ENCODE peak calls at places on chromosomes 7 and 10, in six cellular contexts. X, W, B, Y, T and D are unnamed samples.

GRCh38 chr7:17406756-17407155 is 108.3 kb downstream of the AHR start:
- DNase-seq in T (no peak), X (peak), B (no peak), Y (no peak), W (no peak), D (no peak)

GRCh38 chr7:45237788-45238461 is 80.3 kb downstream of the RAMP3 start:
- DNase-seq in W (no peak), Y (no peak), B (no peak), X (peak), T (no peak), D (no peak)

GRCh38 chr7:1059200-1060091 is 15.1 kb downstream of the GPR146 start:
- DNase-seq in X (no peak), W (peak), B (peak), T (peak), Y (peak), D (peak)

GRCh38 chr7:44194069-44194468 is 4.8 kb upstream of the GCK start:
- DNase-seq in T (no peak), W (no peak), X (no peak), B (no peak), Y (no peak), D (no peak)

GRCh38 chr10:132407846-132408278 is 10.9 kb downstream of the PWWP2B start:
- DNase-seq in X (peak), Y (peak), T (peak), W (peak), B (peak), D (no peak)

GRCh38 chr10:1114355-1115261 is 58.4 kb downstream of the WDR37 start:
- DNase-seq in T (no peak), W (no peak), B (no peak), X (peak), Y (no peak), D (no peak)

GRCh38 chr10:7260412-7260900 is 150.4 kb downstream of the SFMBT2 start:
- DNase-seq in B (no peak), T (no peak), Y (peak), W (peak), X (peak), D (no peak)

GRCh38 chr7:106566174-106566573 is 94.8 kb downstream of the CCDC71L start:
- DNase-seq in T (no peak), B (no peak), X (no peak), W (no peak), Y (no peak), D (no peak)

GRCh38 chr7:143193880-143194279 is 10.7 kb downstream of the TAS2R39 start:
- DNase-seq in Y (no peak), W (no peak), B (no peak), T (no peak), X (no peak), D (no peak)

GRCh38 chr10:71216751-71217265 is 4.4 kb downstream of the UNC5B start:
- DNase-seq in W (no peak), T (peak), X (peak), Y (no peak), B (peak), D (no peak)

GRCh38 chr10:73828166-73828565 is 16.8 kb upstream of the NDST2 start:
- DNase-seq in B (no peak), X (no peak), W (no peak), T (no peak), Y (no peak), D (no peak)

GRCh38 chr7:143811-144453 is 48.4 kb upstream of the FAM20C start:
- DNase-seq in X (no peak), Y (no peak), T (no peak), B (peak), W (no peak), D (no peak)

GRCh38 chr7:45457591-45457990 is 116.6 kb upstream of the ADCY1 start:
- DNase-seq in W (no peak), T (no peak), X (no peak), Y (no peak), B (no peak), D (no peak)

GRCh38 chr10:12579954-12580858 is 230.9 kb downstream of the CAMK1D start:
- DNase-seq in X (no peak), B (no peak), T (no peak), W (no peak), Y (no peak), D (no peak)

GRCh38 chr10:132175401-132175800 is 11.3 kb upstream of the DPYSL4 start:
- DNase-seq in B (no peak), Y (no peak), T (peak), W (no peak), X (no peak), D (peak)

GRCh38 chr7:134875867-134876266 is 96.4 kb downstream of the CALD1 start:
- DNase-seq in Y (no peak), W (no peak), B (no peak), T (no peak), X (no peak), D (no peak)

GRCh38 chr7:56079450-56080185 is 13.1 kb downstream of the PHKG1 start:
- DNase-seq in B (peak), W (peak), Y (peak), X (peak), T (peak), D (peak)

GRCh38 chr7:29598607-29599006 is 35.0 kb downstream of the PRR15 start:
- DNase-seq in X (no peak), W (peak), Y (no peak), B (no peak), T (no peak), D (no peak)

GRCh38 chr7:119720541-119720940 is 552.4 kb upstream of the KCND2 start:
- DNase-seq in Y (no peak), X (no peak), B (no peak), W (no peak), T (no peak), D (no peak)

GRCh38 chr10:97676770-97677581 is 10.1 kb downstream of the AVPI1 start:
- DNase-seq in T (peak), B (no peak), Y (peak), W (peak), X (no peak), D (peak)

GRCh38 chr7:31100870-31101269 is 48.8 kb downstream of the ADCYAP1R1 start:
- DNase-seq in W (no peak), B (no peak), X (peak), Y (no peak), T (peak), D (no peak)

GRCh38 chr7:98483964-98484545 is 83.2 kb upstream of the BAIAP2L1 start:
- DNase-seq in X (no peak), T (peak), Y (no peak), B (no peak), W (no peak), D (peak)

GRCh38 chr10:61899997-61900828 is 1.3 kb upstream of the ARID5B start:
- DNase-seq in T (peak), W (peak), Y (peak), X (peak), B (no peak), D (peak)

GRCh38 chr10:11611248-11612003 is at the start of gene USP6NL:
- DNase-seq in Y (peak), B (peak), T (peak), X (peak), W (peak), D (peak)

GRCh38 chr7:131502810-131503545 is 53.5 kb downstream of the PODXL start:
- DNase-seq in Y (no peak), T (no peak), B (no peak), W (no peak), X (peak), D (no peak)

GRCh38 chr10:61899045-61899444 is 2.5 kb upstream of the ARID5B start:
- DNase-seq in X (no peak), Y (no peak), W (no peak), T (no peak), B (no peak), D (no peak)

GRCh38 chr10:5935628-5936027 is 41.7 kb downstream of the IL15RA start:
- DNase-seq in X (no peak), B (no peak), W (no peak), Y (no peak), T (no peak), D (no peak)

GRCh38 chr10:121598261-121599249 is at the start of gene FGFR2:
- DNase-seq in X (peak), W (peak), B (peak), Y (peak), T (no peak), D (peak)

GRCh38 chr7:71828361-71828760 is 583.8 kb downstream of the CALN1 start:
- DNase-seq in Y (no peak), W (no peak), X (no peak), B (no peak), T (no peak), D (no peak)

GRCh38 chr10:110852255-110852896 is 19.4 kb upstream of the PDCD4 start:
- DNase-seq in T (no peak), B (no peak), Y (peak), X (peak), W (peak), D (no peak)

GRCh38 chr7:143255564-143255963 is 7.7 kb upstream of the GSTK1 start:
- DNase-seq in X (no peak), B (no peak), W (no peak), T (no peak), Y (no peak), D (no peak)

GRCh38 chr10:16795410-16796073 is 21.7 kb downstream of the RSU1 start:
- DNase-seq in Y (no peak), X (no peak), W (no peak), B (no peak), T (no peak), D (no peak)

GRCh38 chr10:71074176-71074755 is 138.1 kb upstream of the UNC5B start:
- DNase-seq in X (no peak), W (no peak), T (peak), B (no peak), Y (no peak), D (no peak)

GRCh38 chr10:61621538-61622150 is 41.1 kb upstream of the CABCOCO1 start:
- DNase-seq in T (no peak), X (no peak), Y (no peak), W (no peak), B (no peak), D (no peak)

GRCh38 chr10:14625210-14625621 is 149.5 kb downstream of the FAM107B start:
- DNase-seq in T (no peak), B (no peak), W (no peak), Y (no peak), X (no peak), D (peak)

GRCh38 chr7:69682518-69682917 is 84.2 kb downstream of the AUTS2 start:
- DNase-seq in X (no peak), T (no peak), B (no peak), Y (no peak), W (no peak), D (no peak)

GRCh38 chr10:63901228-63901627 is 380.0 kb downstream of the REEP3 start:
- DNase-seq in B (no peak), W (no peak), X (no peak), T (no peak), Y (peak), D (no peak)

GRCh38 chr7:128235469-128235868 is 5.6 kb upstream of the LEP start:
- DNase-seq in Y (peak), B (no peak), T (no peak), X (no peak), W (no peak), D (no peak)

GRCh38 chr7:18671176-18671575 is 175.6 kb downstream of the HDAC9 start:
- DNase-seq in B (no peak), W (no peak), T (no peak), X (no peak), Y (no peak), D (no peak)

GRCh38 chr10:125567529-125567928 is 115.4 kb downstream of the TEX36 start:
- DNase-seq in B (no peak), T (no peak), Y (no peak), X (no peak), W (no peak), D (no peak)

GRCh38 chr10:125564570-125564969 is 118.4 kb downstream of the TEX36 start:
- DNase-seq in B (no peak), T (no peak), Y (no peak), W (no peak), X (no peak), D (no peak)

GRCh38 chr10:125560947-125561346 is 122.0 kb downstream of the TEX36 start:
- DNase-seq in B (no peak), X (no peak), W (no peak), T (no peak), Y (no peak), D (no peak)

GRCh38 chr10:125559210-125559609 is 123.8 kb downstream of the TEX36 start:
- DNase-seq in X (no peak), T (no peak), B (no peak), W (no peak), Y (no peak), D (no peak)

DNA sequence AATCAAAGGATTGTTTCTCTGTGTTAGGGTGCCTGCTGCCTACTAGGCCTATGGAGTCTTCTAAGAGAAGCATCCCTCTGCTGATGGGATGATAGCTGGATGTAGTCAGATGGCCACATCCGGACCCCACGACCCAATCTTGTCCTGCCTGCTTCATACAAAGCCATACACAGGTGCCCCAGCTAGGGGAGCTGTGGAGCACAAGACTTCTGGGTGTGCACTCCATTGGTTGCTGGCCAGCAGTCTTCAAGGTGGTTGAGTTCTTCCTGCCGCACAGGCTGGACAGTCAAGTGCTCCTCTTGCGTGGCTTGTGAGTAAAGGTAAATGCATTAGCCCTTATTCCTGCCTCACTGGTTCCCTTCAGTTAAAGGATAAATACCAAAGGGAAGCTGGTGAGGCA is 120.2 kb downstream of the TEX36 start:
- DNase-seq in Y (peak), T (no peak), B (no peak), W (no peak), X (no peak), D (no peak)
- TF ChIP-seq CTCF in Y (peak), T (no peak), B (no peak), W (no peak), X (no peak), D (no peak)

GRCh38 chr7:155017834-155018233 is 14.9 kb upstream of the PAXIP1 start:
- DNase-seq in T (no peak), B (no peak), X (no peak), W (no peak), Y (no peak), D (no peak)

GRCh38 chr7:155021699-155022145 is 18.8 kb upstream of the PAXIP1 start:
- DNase-seq in T (no peak), X (no peak), Y (no peak), B (no peak), W (no peak), D (no peak)

GRCh38 chr7:155020996-155021395 is 18.1 kb upstream of the PAXIP1 start:
- DNase-seq in X (no peak), Y (peak), W (no peak), B (no peak), T (no peak), D (no peak)
- TF ChIP-seq CTCF in X (no peak), Y (peak), W (no peak), B (no peak), T (no peak), D (no peak)

DNA sequence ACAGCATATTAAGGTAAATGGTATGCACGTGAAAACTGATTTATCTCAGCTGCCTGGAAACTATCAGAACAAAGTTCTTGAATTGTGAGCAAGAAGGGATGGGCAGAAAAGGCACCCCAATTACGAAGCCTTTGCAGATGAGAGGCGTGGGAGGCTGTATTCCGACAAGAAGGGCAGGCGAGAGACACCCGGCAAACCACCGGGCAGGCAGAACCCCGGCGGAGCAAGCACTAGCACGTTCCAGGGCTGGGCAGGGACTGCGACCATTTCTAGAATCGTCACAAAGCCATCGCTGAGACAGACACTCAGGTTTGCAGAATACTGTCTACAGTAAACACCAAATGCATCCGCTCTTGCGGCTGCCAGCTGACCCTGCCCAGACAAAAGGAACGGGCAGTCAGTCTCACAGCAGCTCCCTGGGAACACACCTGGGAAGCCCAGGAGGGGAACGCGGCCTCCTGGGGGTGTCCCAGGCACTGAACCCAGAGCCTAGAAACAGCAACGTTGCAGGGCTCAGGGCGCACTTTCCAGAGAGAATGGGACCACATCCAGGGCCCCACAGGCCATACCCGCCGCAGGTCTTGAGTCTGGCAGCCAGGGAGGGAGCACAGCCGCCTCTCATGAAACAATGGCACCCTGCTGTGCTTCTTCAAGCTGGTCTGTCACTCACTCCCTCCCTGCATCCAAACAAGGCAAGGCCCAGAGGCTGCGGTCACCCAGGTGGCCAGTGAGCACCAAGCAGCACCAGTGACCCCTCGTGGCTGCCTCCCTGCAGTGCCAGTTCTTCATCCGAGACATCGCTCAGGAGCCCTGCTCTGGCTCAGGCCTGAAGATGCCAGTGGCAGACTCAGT is 261.9 kb downstream of the PTPRN2 start:
- DNase-seq in B (no peak), W (no peak), T (peak), Y (peak), X (peak), D (peak)
- TF ChIP-seq CTCF in B (no peak), W (no peak), T (no peak), Y (peak), X (peak), D (peak)

DNA sequence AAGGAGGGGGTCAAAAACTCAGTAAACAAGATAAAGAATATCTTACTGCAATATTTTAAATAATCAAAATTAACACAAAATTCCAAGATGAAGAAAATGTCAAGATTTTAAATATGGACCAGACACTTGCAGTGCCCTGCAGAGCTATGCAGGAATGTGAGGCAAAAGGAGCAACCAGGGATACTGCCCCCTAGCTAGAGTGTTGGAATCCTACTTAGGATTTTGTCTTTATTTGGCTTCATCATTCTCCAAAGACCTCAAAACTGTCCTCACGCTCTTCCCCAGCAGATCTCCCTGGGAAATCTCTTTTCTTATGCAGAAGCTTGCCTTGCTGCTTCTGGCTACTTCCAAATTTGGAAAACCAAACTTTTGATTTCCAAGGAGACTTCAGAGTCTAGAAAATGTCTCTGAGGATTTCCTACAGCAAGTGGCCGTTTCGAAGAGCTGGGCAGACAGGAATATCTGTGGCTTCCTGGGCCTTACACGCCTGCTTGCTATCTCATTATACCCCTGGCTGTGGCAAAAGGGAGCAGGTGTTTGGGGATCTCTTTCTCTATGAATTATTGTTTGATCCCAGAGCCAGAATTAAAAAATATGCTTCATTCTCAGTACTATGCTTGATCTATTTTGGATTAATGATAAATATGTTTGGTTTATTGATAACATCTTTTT is 232.2 kb upstream of the BMPER start:
- DNase-seq in B (no peak), T (no peak), W (no peak), Y (peak), X (no peak), D (no peak)
- TF ChIP-seq CTCF in B (no peak), T (no peak), W (no peak), Y (peak), X (no peak), D (no peak)

GRCh38 chr7:110835209-110835608 is 255.7 kb upstream of the LRRN3 start:
- DNase-seq in X (no peak), Y (no peak), B (no peak), W (no peak), T (no peak), D (no peak)

GRCh38 chr7:110842796-110843195 is 248.1 kb upstream of the LRRN3 start:
- DNase-seq in W (no peak), B (no peak), Y (no peak), T (no peak), X (no peak), D (no peak)

GRCh38 chr7:110841840-110842579 is 248.9 kb upstream of the LRRN3 start:
- DNase-seq in Y (no peak), X (no peak), B (no peak), T (no peak), W (no peak), D (peak)

GRCh38 chr7:110835889-110836288 is 255.0 kb upstream of the LRRN3 start:
- DNase-seq in W (no peak), B (no peak), T (no peak), Y (no peak), X (no peak), D (no peak)

GRCh38 chr7:110839866-110840265 is 251.1 kb upstream of the LRRN3 start:
- DNase-seq in B (no peak), Y (peak), T (no peak), X (peak), W (peak), D (no peak)
- TF ChIP-seq CTCF in B (no peak), Y (peak), T (no peak), X (no peak), W (no peak), D (peak)